ENCODE peak calls at places on chromosomes 5 and 9, in five cellular contexts. Q is AML-193; F is H54; V is substantia nigra; H is activated T-cell treated with anti-CD3 and anti-CD28 coated beads, Interleukin-2, amount 50 U/mL, for 72 hours. Y is an unnamed sample.

GRCh38 chr9:105076729-105077128 is 148.8 kb upstream of the ABCA1 start:
- DNase-seq in Q (no peak), V (no peak), H (no peak), F (no peak), Y (no peak)

GRCh38 chr5:154829589-154830218 is 20.7 kb downstream of the FAXDC2 start:
- DNase-seq in Q (no peak), F (no peak), V (no peak), H (peak), Y (peak)

GRCh38 chr5:159181152-159181551 is 28.2 kb downstream of the RNF145 start:
- DNase-seq in F (no peak), H (no peak), V (no peak), Q (no peak), Y (no peak)

GRCh38 chr5:71874521-71874920 is 155.4 kb downstream of the CARTPT start:
- DNase-seq in H (no peak), Q (no peak), V (no peak), F (no peak), Y (no peak)

GRCh38 chr9:108543251-108543768 is 312.5 kb downstream of the ACTL7B start:
- DNase-seq in V (no peak), H (no peak), Q (no peak), F (peak), Y (no peak)

GRCh38 chr5:166370928-166371690 is 1920.3 kb upstream of the WWC1 start:
- DNase-seq in V (no peak), F (no peak), H (no peak), Q (peak), Y (no peak)

GRCh38 chr5:120609570-120609969 is 145.5 kb downstream of the PRR16 start:
- DNase-seq in H (no peak), V (no peak), Q (no peak), F (no peak), Y (no peak)

GRCh38 chr5:139799359-139799758 is 3.8 kb downstream of the PSD2 start:
- DNase-seq in F (no peak), H (no peak), Q (no peak), V (no peak), Y (no peak)

Y was measured in activated CD8-positive, alpha-beta memory T cell treated with anti-CD3 and anti-CD28 coated beads, Interleukin-2, amount 10 ng/mL, durations not matched to agents 7 days and 5 days.